ENCODE peak calls at places on chromosomes 4 and X, in eight cellular contexts. F, H, Q, S, O, Z, M and K are unnamed samples.

GRCh38 chr4:3868146-3868840 is 102.1 kb downstream of the ADRA2C start:
- DNase-seq in S (no peak), Z (peak), O (no peak), M (no peak), H (no peak), Q (no peak), F (no peak), K (no peak)

GRCh38 chrX:153412746-153413720 is 1.8 kb downstream of the ZFP92 start:
- DNase-seq in F (no peak), Q (no peak), H (no peak), Z (peak), M (no peak), O (no peak), S (no peak), K (no peak)

GRCh38 chrX:53193093-53193492 is 31.9 kb downstream of the KDM5C start:
- DNase-seq in O (no peak), S (no peak), Z (no peak), F (no peak), M (no peak), H (no peak), Q (no peak), K (no peak)

GRCh38 chrX:25007059-25008053 is 8.4 kb downstream of the ARX start:
- DNase-seq in F (no peak), M (no peak), S (no peak), H (no peak), O (no peak), Q (no peak), Z (no peak), K (no peak)

GRCh38 chr4:109998867-109999303 is 86.2 kb downstream of the EGF start:
- DNase-seq in F (no peak), O (no peak), M (no peak), H (no peak), Z (peak), S (no peak), Q (no peak), K (no peak)

GRCh38 chr4:106194801-106195200 is 121.2 kb downstream of the TBCK start:
- DNase-seq in H (no peak), Q (no peak), O (no peak), M (no peak), F (no peak), S (no peak), Z (peak), K (no peak)

GRCh38 chr4:186203391-186203802 is 12.0 kb downstream of the CYP4V2 start:
- DNase-seq in F (no peak), O (no peak), H (no peak), Z (peak), Q (no peak), M (no peak), S (no peak), K (no peak)

GRCh38 chr4:136706942-136707341 is 825.4 kb downstream of the PCDH18 start:
- DNase-seq in H (no peak), F (no peak), Z (no peak), O (no peak), M (no peak), S (no peak), Q (no peak), K (no peak)

GRCh38 chrX:47068720-47069119 is 9.5 kb upstream of the RGN start:
- DNase-seq in Q (no peak), S (no peak), H (no peak), O (no peak), Z (no peak), M (no peak), F (no peak), K (no peak)

GRCh38 chrX:9091253-9091652 is 57.3 kb upstream of the FAM9B start:
- DNase-seq in M (no peak), O (no peak), F (no peak), Z (no peak), Q (no peak), S (no peak), H (no peak), K (no peak)

GRCh38 chrX:136162827-136163427 is 15.6 kb downstream of the FHL1 start:
- DNase-seq in Q (no peak), O (peak), H (no peak), S (no peak), M (no peak), Z (peak), F (peak), K (no peak)

GRCh38 chr4:147984065-147984777 is 252.3 kb downstream of the ARHGAP10 start:
- DNase-seq in S (no peak), F (peak), O (no peak), Z (peak), H (no peak), M (no peak), Q (no peak), K (no peak)

GRCh38 chr4:19700951-19701350 is 550.8 kb upstream of the SLIT2 start:
- DNase-seq in M (no peak), H (no peak), S (no peak), F (no peak), O (no peak), Q (no peak), Z (no peak), K (no peak)

GRCh38 chrX:25144043-25144940 is 128.5 kb upstream of the ARX start:
- DNase-seq in M (no peak), F (peak), H (no peak), S (peak), O (peak), Z (peak), Q (peak), K (no peak)

GRCh38 chr4:870951-871350 is 45.0 kb upstream of the CPLX1 start:
- DNase-seq in Z (no peak), Q (no peak), M (no peak), F (no peak), S (no peak), H (no peak), O (no peak), K (no peak)

GRCh38 chr4:48979897-48980579 is 6.0 kb upstream of the CWH43 start:
- DNase-seq in O (no peak), H (no peak), F (no peak), Z (no peak), S (no peak), M (no peak), Q (no peak), K (no peak)

GRCh38 chrX:13837290-13837745 is 20.4 kb upstream of the GPM6B start:
- DNase-seq in H (no peak), Q (no peak), M (no peak), Z (no peak), O (no peak), F (no peak), S (peak), K (no peak)

GRCh38 chrX:82230013-82230412 is 1028.1 kb downstream of the SH3BGRL start:
- DNase-seq in S (no peak), Q (no peak), H (no peak), O (no peak), M (no peak), F (no peak), Z (no peak), K (no peak)

GRCh38 chr4:92101609-92102231 is 202.0 kb upstream of the GRID2 start:
- DNase-seq in S (no peak), Q (no peak), F (no peak), O (no peak), Z (peak), H (no peak), M (no peak), K (no peak)

GRCh38 chr4:40662962-40663604 is 33.4 kb upstream of the RBM47 start:
- DNase-seq in H (no peak), O (no peak), S (no peak), M (no peak), Z (peak), Q (no peak), F (no peak), K (no peak)

GRCh38 chrX:39782276-39782675 is 315.5 kb downstream of the BCOR start:
- DNase-seq in H (no peak), S (no peak), O (no peak), M (no peak), Z (no peak), F (no peak), Q (no peak), K (no peak)